ENCODE peak calls at places on chromosomes 6 and 20, in nine cellular contexts. L, J, U, P, T, K, X, A and H are unnamed samples.

GRCh38 chr6:2986722-2987196 is 12.9 kb upstream of the NQO2 start:
- DNase-seq in K (no peak), L (no peak), J (no peak), P (no peak), A (peak; percentile 15), X (no peak), T (peak; percentile 91), U (peak; percentile 47), H (no peak)

GRCh38 chr6:31907158-31907813 is 5.4 kb upstream of the ZBTB12 start:
- DNase-seq in T (peak; percentile 31), A (peak; percentile 65), P (no peak), U (peak; percentile 90), J (peak; percentile 44), X (no peak), L (no peak), K (no peak), H (no peak)

GRCh38 chr20:33279261-33279910 is 3.6 kb upstream of the BPIFB1 start:
- DNase-seq in K (no peak), P (no peak), U (no peak), A (no peak), X (no peak), L (no peak), J (no peak), T (no peak), H (no peak)

GRCh38 chr6:155171747-155172191 is 92.0 kb upstream of the CLDN20 start:
- DNase-seq in T (no peak), X (no peak), K (no peak), L (no peak), U (peak; percentile 57), A (no peak), P (no peak), J (no peak), H (no peak)

GRCh38 chr20:2109425-2110210 is 8.0 kb downstream of the STK35 start:
- DNase-seq in U (peak; percentile 48), T (no peak), A (no peak), P (no peak), K (no peak), J (no peak), X (peak; percentile 45), L (no peak), H (no peak)

GRCh38 chr6:132300323-132300949 is 100.8 kb downstream of the MOXD1 start:
- DNase-seq in P (peak; percentile 60), K (peak; percentile 13), A (peak; percentile 70), J (no peak), U (peak; percentile 73), T (no peak), L (no peak), X (no peak), H (peak; percentile 24)

GRCh38 chr6:21592953-21593352 is 598 bp upstream of the SOX4 start:
- DNase-seq in K (no peak), J (no peak), T (no peak), P (no peak), X (no peak), A (no peak), U (no peak), L (no peak), H (no peak)

GRCh38 chr20:14720251-14720650 is 382.8 kb upstream of the FLRT3 start:
- DNase-seq in L (no peak), U (no peak), A (no peak), K (no peak), P (no peak), T (no peak), X (no peak), J (no peak), H (no peak)

GRCh38 chr20:22821826-22822225 is 213.3 kb upstream of the SSTR4 start:
- DNase-seq in J (no peak), X (no peak), T (no peak), K (no peak), P (no peak), U (no peak), A (no peak), L (no peak), H (no peak)

GRCh38 chr20:43766395-43766794 is 39.6 kb upstream of the GTSF1L start:
- DNase-seq in X (no peak), A (no peak), T (no peak), U (no peak), P (no peak), L (no peak), J (no peak), K (no peak), H (no peak)

GRCh38 chr20:62662422-62662821 is 20.1 kb downstream of the SLCO4A1 start:
- DNase-seq in X (no peak), A (no peak), U (peak; percentile 65), L (no peak), T (peak; percentile 69), P (no peak), K (no peak), J (no peak), H (peak; percentile 15)